ENCODE peak calls at places on chromosomes 11 and 22, in seven cellular contexts. Z is COR-L47, A is psoas muscle, P is brain microvascular endothelial cell, T is colonic mucosa, C is H9, F is T-cell. R is an unnamed sample.

GRCh38 chr22:19998991-19999820 is 17.4 kb downstream of the ARVCF start:
- DNase-seq in Z (no peak), F (no peak), A (peak; percentile 15), P (no peak), C (no peak), T (no peak), R (no peak)

GRCh38 chr22:33958741-33959140 is 38.5 kb upstream of the LARGE1 start:
- DNase-seq in P (no peak), Z (no peak), A (no peak), T (no peak), C (no peak), F (no peak), R (no peak)

GRCh38 chr11:34656062-34656720 is 35.3 kb downstream of the EHF start:
- DNase-seq in C (no peak), T (no peak), Z (no peak), P (no peak), A (no peak), F (no peak), R (no peak)

GRCh38 chr11:12787847-12788246 is 113.6 kb downstream of the TEAD1 start:
- DNase-seq in Z (no peak), P (peak; percentile 87), T (no peak), C (no peak), A (no peak), F (no peak), R (peak; percentile 73)

GRCh38 chr11:124740277-124740882 is 638 bp downstream of the NRGN start:
- DNase-seq in T (no peak), F (no peak), Z (no peak), A (no peak), P (no peak), C (peak; percentile 53), R (peak; percentile 63)

GRCh38 chr11:91097069-91097468 is 874.2 kb upstream of the CHORDC1 start:
- DNase-seq in T (no peak), F (no peak), C (no peak), A (no peak), P (no peak), Z (no peak), R (no peak)

GRCh38 chr11:78189851-78190250 is 1.1 kb downstream of the USP35 start:
- DNase-seq in T (no peak), F (no peak), Z (no peak), C (no peak), P (no peak), A (no peak), R (no peak)

GRCh38 chr22:19149047-19149883 is 827 bp downstream of the GSC2 start:
- DNase-seq in Z (peak; percentile 53), P (no peak), C (peak; percentile 64), F (peak; percentile 25), T (no peak), A (no peak), R (peak; percentile 67)

GRCh38 chr22:32331918-32332725 is 25.5 kb upstream of the RFPL3 start:
- DNase-seq in F (no peak), A (no peak), Z (no peak), P (no peak), C (peak; percentile 22), T (no peak), R (no peak)

GRCh38 chr11:74686792-74687191 is 44.4 kb downstream of the CHRDL2 start:
- DNase-seq in Z (no peak), C (no peak), A (no peak), P (peak; percentile 74), F (no peak), T (no peak), R (peak; percentile 84)

GRCh38 chr11:75547617-75548054 is 14.4 kb upstream of the SERPINH1 start:
- DNase-seq in C (peak; percentile 85), P (no peak), A (peak; percentile 64), T (peak; percentile 57), Z (peak; percentile 58), F (no peak), R (peak; percentile 58)

R was measured in epithelial cell of esophagus.